ENCODE peak calls at places on chromosomes 6 and 20, in eight cellular contexts. X is HCT116, G is AG09309, U is prostate gland, S is foreskin fibroblast, H is heart right ventricle, O is fibroblast of pulmonary artery, V is GM12865. E is an unnamed sample.

GRCh38 chr20:50115041-50115512 is 2.1 kb upstream of the UBE2V1 start:
- DNase-seq in G (no peak), U (no peak), O (no peak), V (no peak), S (no peak), H (no peak), X (no peak), E (no peak)

GRCh38 chr20:40945754-40946451 is 82.7 kb upstream of the TOP1 start:
- DNase-seq in O (peak), H (peak), S (peak), U (peak), G (no peak), X (peak), V (peak), E (peak)

GRCh38 chr6:48141975-48142374 is 31.0 kb upstream of the PTCHD4 start:
- DNase-seq in X (no peak), U (no peak), O (no peak), G (no peak), S (no peak), H (no peak), V (no peak), E (no peak)

GRCh38 chr6:84119277-84119676 is 85.7 kb downstream of the MRAP2 start:
- DNase-seq in H (no peak), G (no peak), S (peak), X (no peak), O (peak), U (no peak), V (no peak), E (peak)

GRCh38 chr20:59455392-59456341 is 148.7 kb upstream of the PHACTR3 start:
- DNase-seq in S (no peak), X (peak), O (peak), V (peak), G (no peak), U (peak), H (no peak), E (peak)

GRCh38 chr6:30397697-30398096 is 52.7 kb downstream of the RPP21 start:
- DNase-seq in H (no peak), X (no peak), U (no peak), G (no peak), O (no peak), S (no peak), V (peak), E (no peak)

GRCh38 chr6:145744619-145745018 is 9.3 kb upstream of the EPM2A start:
- DNase-seq in S (no peak), U (no peak), O (no peak), X (no peak), V (no peak), G (no peak), H (no peak), E (no peak)

GRCh38 chr6:106488494-106489369 is 128.2 kb downstream of the CRYBG1 start:
- DNase-seq in V (no peak), X (no peak), S (no peak), G (no peak), U (no peak), H (no peak), O (no peak), E (no peak)

GRCh38 chr20:24949756-24950127 is 673 bp downstream of the CST7 start:
- DNase-seq in V (peak), G (no peak), O (no peak), U (no peak), X (no peak), H (no peak), S (no peak), E (no peak)

GRCh38 chr6:116877743-116878142 is 701 bp downstream of the RFX6 start:
- DNase-seq in S (no peak), X (no peak), U (no peak), G (no peak), V (no peak), O (no peak), H (no peak), E (no peak)

GRCh38 chr20:62628691-62629090 is 13.6 kb upstream of the SLCO4A1 start:
- DNase-seq in V (no peak), S (no peak), U (no peak), X (no peak), O (no peak), G (no peak), H (no peak), E (no peak)

GRCh38 chr6:104705095-104705707 is 154.5 kb downstream of the HACE1 start:
- DNase-seq in U (no peak), O (peak), G (no peak), S (peak), V (peak), X (no peak), H (peak), E (peak)

GRCh38 chr6:166802437-166802836 is 153.9 kb downstream of the RNASET2 start:
- DNase-seq in V (no peak), X (no peak), O (no peak), U (no peak), S (no peak), H (no peak), G (no peak), E (no peak)

GRCh38 chr6:30156262-30156599 is 4.8 kb downstream of the TRIM10 start:
- DNase-seq in V (no peak), U (no peak), H (peak), S (peak), X (peak), O (peak), G (no peak), E (peak)

GRCh38 chr6:50929323-50929722 is 110.7 kb downstream of the TFAP2B start:
- DNase-seq in G (no peak), H (no peak), O (no peak), X (no peak), V (no peak), U (no peak), S (no peak), E (no peak)

GRCh38 chr6:39231386-39231785 is 2.1 kb upstream of the KCNK5 start:
- DNase-seq in V (no peak), G (no peak), S (no peak), U (no peak), H (no peak), O (no peak), X (no peak), E (no peak)
- H3K4me3 ChIP-seq in V (no peak), G (no peak), S (no peak), U (no peak), H (no peak), O (no peak), X (no peak), E (no peak)

GRCh38 chr20:55684578-55684977 is 320.7 kb downstream of the CBLN4 start:
- DNase-seq in G (no peak), H (peak), S (no peak), X (no peak), O (no peak), V (no peak), U (no peak), E (no peak)

GRCh38 chr20:55685425-55685824 is 319.9 kb downstream of the CBLN4 start:
- DNase-seq in V (no peak), S (no peak), U (no peak), X (no peak), G (no peak), O (no peak), H (no peak), E (no peak)

GRCh38 chr20:55685848-55686247 is 319.5 kb downstream of the CBLN4 start:
- DNase-seq in X (no peak), V (no peak), H (no peak), G (no peak), U (no peak), S (no peak), O (no peak), E (no peak)
- TF ChIP-seq CTCF in X (no peak), V (no peak), H (no peak), G (no peak), U (no peak), S (no peak), O (no peak), E (no peak)

GRCh38 chr6:132272776-132273175 is 128.5 kb downstream of the MOXD1 start:
- DNase-seq in G (no peak), X (no peak), V (no peak), U (no peak), S (no peak), O (no peak), H (no peak), E (no peak)
- H3K4me3 ChIP-seq in G (no peak), X (no peak), V (no peak), U (no peak), S (no peak), O (no peak), H (no peak), E (no peak)

DNA sequence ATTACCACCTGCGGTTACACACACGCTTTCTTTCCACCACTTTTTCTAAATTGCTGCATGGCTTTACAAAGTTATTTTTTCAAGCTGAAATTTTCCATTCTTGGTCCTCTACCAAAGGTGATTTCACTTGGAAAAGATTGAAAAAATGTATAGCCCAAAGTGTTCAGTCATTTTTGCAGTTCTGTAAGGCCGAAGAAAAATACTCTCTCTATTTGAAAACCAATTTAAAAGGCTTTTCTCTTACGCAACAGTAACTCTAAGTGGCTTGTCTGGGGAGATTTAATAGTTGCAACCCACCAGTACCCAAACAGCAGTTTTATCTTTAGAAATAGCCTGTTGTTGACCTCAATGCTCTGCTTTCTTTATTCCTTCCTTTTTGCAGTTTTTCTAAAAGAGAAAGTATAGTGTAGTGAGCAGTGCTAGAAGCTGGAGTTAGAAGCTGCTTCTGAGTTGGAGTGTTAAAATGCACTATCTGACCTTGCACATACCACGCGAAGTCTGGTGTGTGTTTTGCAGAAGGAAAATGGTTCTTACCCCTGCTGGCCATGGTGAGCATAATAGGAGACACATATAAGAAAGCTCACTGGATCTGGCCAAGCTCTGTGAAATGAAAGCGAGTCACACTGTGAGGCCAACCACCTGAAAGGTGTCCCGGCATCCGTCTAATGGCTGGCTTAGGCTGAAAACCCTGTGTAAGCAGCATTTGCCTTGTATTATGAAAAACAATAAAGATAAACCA is 271.6 kb upstream of the PRND start:
- DNase-seq in G (no peak), X (peak), O (peak), U (no peak), V (no peak), H (no peak), S (no peak), E (peak)
- TF ChIP-seq CTCF in G (peak), X (no peak), O (peak), U (no peak), V (peak), H (peak), S (peak), E (peak)